ENCODE peak calls at places on chromosomes 3 and 15, in eight cellular contexts. H is stimulated activated CD4-positive, alpha-beta T cell treated with anti-CD3 and anti-CD28 coated beads, Interleukin-15, amount 100 ng/mL, for 24 hours; V is transverse colon; S is tibial nerve; J is stimulated activated naive CD4-positive, alpha-beta T cell treated with Interleukin-2 at 50 U/mL for 16 hours; P is T-cell; G is NCI-H1417; K is HepG2. D is an unnamed sample.

GRCh38 chr3:136838641-136839555 is 20.0 kb downstream of the SLC35G2 start:
- DNase-seq in K (no peak), H (no peak), P (no peak), V (no peak), S (no peak), J (no peak), G (no peak), D (peak)

GRCh38 chr3:150324261-150324660 is 83.8 kb upstream of the TSC22D2 start:
- DNase-seq in S (no peak), V (no peak), P (no peak), K (no peak), G (no peak), H (no peak), J (no peak), D (no peak)

GRCh38 chr3:110180733-110181132 is 843.4 kb upstream of the DPPA4 start:
- DNase-seq in G (no peak), P (no peak), K (no peak), J (no peak), V (no peak), S (peak), H (no peak), D (no peak)

GRCh38 chr3:63687569-63688233 is 35.2 kb downstream of the SNTN start:
- DNase-seq in J (no peak), K (no peak), S (no peak), H (no peak), V (no peak), G (peak), P (no peak), D (no peak)

GRCh38 chr15:66040211-66040892 is 171.1 kb downstream of the RAB11A start:
- DNase-seq in K (no peak), J (no peak), V (no peak), G (no peak), P (no peak), S (no peak), H (no peak), D (no peak)

GRCh38 chr3:184745526-184745925 is 33.7 kb upstream of the MAGEF1 start:
- DNase-seq in P (no peak), V (no peak), J (no peak), G (no peak), K (no peak), S (no peak), H (no peak), D (no peak)

GRCh38 chr3:134932035-134932434 is 137.0 kb downstream of the EPHB1 start:
- DNase-seq in G (no peak), K (no peak), H (no peak), P (no peak), J (no peak), V (no peak), S (no peak), D (no peak)

GRCh38 chr15:78715439-78715838 is 74.4 kb upstream of the CHRNB4 start:
- DNase-seq in V (no peak), H (no peak), G (no peak), J (no peak), P (no peak), K (no peak), S (no peak), D (no peak)

GRCh38 chr15:67501177-67501835 is 19.6 kb upstream of the C15orf61 start:
- DNase-seq in P (no peak), G (peak), S (no peak), V (no peak), H (no peak), J (no peak), K (peak), D (peak)

GRCh38 chr3:38036906-38037305 is 2.1 kb upstream of the DLEC1 start:
- DNase-seq in J (no peak), H (no peak), G (no peak), V (no peak), S (no peak), P (no peak), K (no peak), D (no peak)

GRCh38 chr15:47718474-47719440 is 1.5 kb downstream of the SEMA6D start:
- DNase-seq in V (peak), J (no peak), S (peak), H (no peak), K (no peak), G (peak), P (no peak), D (peak)

GRCh38 chr3:122100591-122101491 is 45.7 kb downstream of the CD86 start:
- DNase-seq in K (no peak), P (no peak), J (peak), S (no peak), H (peak), V (no peak), G (peak), D (peak)